ENCODE peak calls at places on chromosome 2, in six cellular contexts. T is T-cell; S is activated CD4-positive, alpha-beta T cell treated with anti-CD3 and anti-CD28 coated beads, Interleukin-2, amount 50 U/mL, for 1 hour; Q is Caki2; M is activated T-cell treated with anti-CD3 and anti-CD28 coated beads for 24 hours; O is AG08395. L is an unnamed sample.

GRCh38 chr2:237497820-237498128 is 10.7 kb downstream of the MLPH start:
- DNase-seq in Q (no peak), T (no peak), M (no peak), S (no peak), O (peak), L (no peak)

GRCh38 chr2:238060542-238061309 is at the start of gene SCLY:
- DNase-seq in O (peak), T (peak), Q (peak), M (peak), S (peak), L (peak)

GRCh38 chr2:241131531-241131930 is 17.7 kb downstream of the PASK start:
- DNase-seq in T (no peak), Q (no peak), O (no peak), S (no peak), M (no peak), L (no peak)

GRCh38 chr2:167132906-167133555 is 244.8 kb downstream of the XIRP2 start:
- DNase-seq in Q (no peak), S (no peak), T (no peak), M (no peak), O (no peak), L (no peak)

GRCh38 chr2:128374711-128375413 is 56.2 kb upstream of the HS6ST1 start:
- DNase-seq in Q (no peak), M (no peak), S (no peak), O (peak), T (no peak), L (no peak)

GRCh38 chr2:240269380-240269779 is 128.9 kb upstream of the OTOS start:
- DNase-seq in O (no peak), Q (no peak), M (no peak), S (no peak), T (no peak), L (no peak)

GRCh38 chr2:196758474-196759377 is 40.8 kb downstream of the GTF3C3 start:
- DNase-seq in S (no peak), O (peak), T (no peak), M (no peak), Q (no peak), L (no peak)

GRCh38 chr2:148209598-148209997 is 188.7 kb downstream of the MBD5 start:
- DNase-seq in M (no peak), O (no peak), Q (peak), T (no peak), S (no peak), L (no peak)

GRCh38 chr2:190636362-190636761 is 12.5 kb upstream of the NAB1 start:
- DNase-seq in Q (peak), T (no peak), M (no peak), O (peak), S (no peak), L (no peak)

GRCh38 chr2:239383796-239384156 is 17.0 kb downstream of the HDAC4 start:
- DNase-seq in O (no peak), S (no peak), Q (no peak), M (no peak), T (no peak), L (no peak)

GRCh38 chr2:122634261-122634660 is 878.8 kb downstream of the TSN start:
- DNase-seq in T (no peak), M (no peak), O (peak), S (no peak), Q (peak), L (no peak)

GRCh38 chr2:230416061-230416721 is at the start of gene SP100:
- DNase-seq in T (peak), S (peak), Q (peak), O (peak), M (peak), L (no peak)

GRCh38 chr2:96642564-96643350 is at the start of gene FER1L5:
- DNase-seq in S (no peak), O (peak), T (no peak), Q (no peak), M (no peak), L (peak)

GRCh38 chr2:226544581-226545210 is 254.9 kb downstream of the IRS1 start:
- DNase-seq in Q (no peak), O (no peak), M (no peak), S (no peak), T (no peak), L (no peak)

GRCh38 chr2:233037078-233037477 is 4.6 kb downstream of the NEU2 start:
- DNase-seq in S (no peak), Q (no peak), T (no peak), M (no peak), O (no peak), L (no peak)

GRCh38 chr2:147460140-147460539 is 384.7 kb upstream of the ACVR2A start:
- DNase-seq in M (no peak), T (no peak), O (peak), Q (no peak), S (no peak), L (no peak)

GRCh38 chr2:16177671-16178180 is 237.4 kb downstream of the MYCN start:
- DNase-seq in Q (no peak), S (no peak), O (no peak), M (no peak), T (no peak), L (no peak)

GRCh38 chr2:240791211-240791800 is 28.7 kb downstream of the KIF1A start:
- DNase-seq in Q (no peak), T (no peak), M (no peak), S (no peak), O (no peak), L (no peak)

GRCh38 chr2:60629801-60630385 is 76.4 kb upstream of the BCL11A start:
- DNase-seq in S (no peak), O (no peak), T (no peak), M (no peak), Q (no peak), L (no peak)

GRCh38 chr2:172434821-172435607 is 7.6 kb downstream of the ITGA6 start:
- DNase-seq in S (peak), Q (peak), M (no peak), T (peak), O (no peak), L (no peak)

GRCh38 chr2:42931818-42932195 is 139.4 kb upstream of the HAAO start:
- DNase-seq in O (no peak), Q (no peak), S (no peak), T (no peak), M (no peak), L (no peak)

GRCh38 chr2:232137748-232138147 is 176.2 kb downstream of the DIS3L2 start:
- DNase-seq in T (no peak), S (no peak), Q (no peak), M (no peak), O (no peak), L (no peak)

GRCh38 chr2:61221819-61222218 is 59.8 kb downstream of the C2orf74 start:
- DNase-seq in M (no peak), T (no peak), S (no peak), O (no peak), Q (no peak), L (no peak)

GRCh38 chr2:201996006-201996405 is 37.6 kb upstream of the FZD7 start:
- DNase-seq in T (no peak), Q (no peak), S (no peak), M (no peak), O (no peak), L (peak)

GRCh38 chr2:10012963-10013461 is 30.3 kb upstream of the KLF11 start:
- DNase-seq in O (no peak), M (no peak), Q (no peak), T (no peak), S (no peak), L (no peak)

GRCh38 chr2:131023758-131024157 is 69.5 kb downstream of the FAM168B start:
- DNase-seq in S (no peak), T (no peak), Q (no peak), M (no peak), O (no peak), L (peak)

GRCh38 chr2:174553811-174554493 is 43.7 kb downstream of the WIPF1 start:
- DNase-seq in O (no peak), T (peak), Q (no peak), S (no peak), M (no peak), L (no peak)

GRCh38 chr2:7794916-7795315 is 877.7 kb downstream of the RNF144A start:
- DNase-seq in T (no peak), O (no peak), Q (no peak), M (no peak), S (no peak), L (no peak)

GRCh38 chr2:206176128-206176527 is 16.4 kb downstream of the EEF1B2 start:
- DNase-seq in T (no peak), Q (no peak), M (no peak), S (no peak), O (no peak), L (no peak)

GRCh38 chr2:191582355-191582754 is 95.6 kb upstream of the NABP1 start:
- DNase-seq in Q (peak), M (no peak), S (no peak), T (no peak), O (peak), L (no peak)